ENCODE peak calls at places on chromosome X, in six cellular contexts. X is HFFc6, Y is MM.1S, T is neural crest cell, H is GM23338, M is GM20000. P is an unnamed sample.

GRCh38 chrX:132375941-132376340 is 112.9 kb downstream of the MBNL3 start:
- DNase-seq in X (no peak), Y (peak), T (no peak), H (peak), M (no peak), P (no peak)

GRCh38 chrX:1598021-1598875 is 6.8 kb downstream of the AKAP17A start:
- DNase-seq in X (no peak), Y (no peak), T (no peak), H (no peak), M (peak), P (peak)

GRCh38 chrX:46208225-46208854 is 336.9 kb downstream of the ZNF674 start:
- DNase-seq in X (peak), Y (peak), T (no peak), H (no peak), M (no peak), P (no peak)

GRCh38 chrX:21606037-21606436 is 52.1 kb downstream of the KLHL34 start:
- DNase-seq in X (no peak), Y (no peak), T (no peak), H (no peak), M (no peak), P (no peak)

GRCh38 chrX:110541266-110541665 is 182.6 kb downstream of the RTL9 start:
- DNase-seq in X (peak), Y (no peak), T (no peak), H (no peak), M (no peak), P (no peak)

GRCh38 chrX:50691820-50692219 is 122.2 kb downstream of the SHROOM4 start:
- DNase-seq in X (peak), Y (peak), T (peak), H (peak), M (peak), P (peak)

GRCh38 chrX:87160435-87161010 is 357.1 kb upstream of the KLHL4 start:
- DNase-seq in X (no peak), Y (no peak), T (no peak), H (peak), M (no peak), P (no peak)

GRCh38 chrX:39703307-39703706 is 394.5 kb downstream of the BCOR start:
- DNase-seq in X (no peak), Y (no peak), T (no peak), H (no peak), M (no peak), P (no peak)

GRCh38 chrX:150362599-150363481 is at the start of gene MAMLD1:
- DNase-seq in X (peak), Y (peak), T (peak), H (peak), M (no peak), P (peak)

GRCh38 chrX:11619426-11619825 is 46.3 kb downstream of the ARHGAP6 start:
- DNase-seq in X (no peak), Y (no peak), T (no peak), H (no peak), M (no peak), P (no peak)

GRCh38 chrX:5748751-5749150 is 479.9 kb downstream of the NLGN4X start:
- DNase-seq in X (no peak), Y (no peak), T (no peak), H (no peak), M (no peak), P (no peak)

GRCh38 chrX:6149231-6149870 is 79.3 kb downstream of the NLGN4X start:
- DNase-seq in X (no peak), Y (no peak), T (no peak), H (no peak), M (no peak), P (no peak)

GRCh38 chrX:154827624-154828408 is 6.6 kb downstream of the SMIM9 start:
- DNase-seq in X (no peak), Y (peak), T (no peak), H (no peak), M (peak), P (peak)

GRCh38 chrX:38717871-38718270 is 83.4 kb upstream of the MID1IP1 start:
- DNase-seq in X (peak), Y (peak), T (no peak), H (peak), M (peak), P (peak)

GRCh38 chrX:48035891-48036290 is 29.1 kb downstream of the SPACA5 start:
- DNase-seq in X (no peak), Y (no peak), T (no peak), H (no peak), M (no peak), P (no peak)

GRCh38 chrX:148874621-148875020 is 374.2 kb downstream of the AFF2 start:
- DNase-seq in X (no peak), Y (no peak), T (no peak), H (no peak), M (no peak), P (no peak)

GRCh38 chrX:826448-826847 is 195.9 kb downstream of the SHOX start:
- DNase-seq in X (peak), Y (no peak), T (no peak), H (no peak), M (no peak), P (no peak)

GRCh38 chrX:9899640-9900075 is 67.5 kb upstream of the CLDN34 start:
- DNase-seq in X (peak), Y (no peak), T (peak), H (no peak), M (no peak), P (peak)

GRCh38 chrX:68508799-68509198 is 9.9 kb downstream of the YIPF6 start:
- DNase-seq in X (peak), Y (no peak), T (no peak), H (peak), M (no peak), P (no peak)

GRCh38 chrX:12954981-12955380 is 19.9 kb upstream of the TMSB4X start:
- DNase-seq in X (no peak), Y (no peak), T (no peak), H (no peak), M (no peak), P (no peak)

GRCh38 chrX:77628294-77629025 is 157.6 kb downstream of the ATRX start:
- DNase-seq in X (no peak), Y (peak), T (no peak), H (no peak), M (no peak), P (no peak)

GRCh38 chrX:105126201-105126600 is 94.3 kb downstream of the TEX13A start:
- DNase-seq in X (no peak), Y (no peak), T (no peak), H (no peak), M (no peak), P (no peak)

GRCh38 chrX:129323115-129323514 is 200.2 kb downstream of the SMARCA1 start:
- DNase-seq in X (no peak), Y (no peak), T (no peak), H (no peak), M (no peak), P (no peak)

GRCh38 chrX:7941390-7942042 is 14.3 kb upstream of the PNPLA4 start:
- DNase-seq in X (no peak), Y (no peak), T (no peak), H (peak), M (no peak), P (no peak)

GRCh38 chrX:10010686-10011085 is 43.5 kb downstream of the CLDN34 start:
- DNase-seq in X (peak), Y (no peak), T (no peak), H (no peak), M (no peak), P (no peak)

GRCh38 chrX:66872771-66873170 is 233.9 kb upstream of the EDA2R start:
- DNase-seq in X (no peak), Y (no peak), T (no peak), H (no peak), M (no peak), P (no peak)

GRCh38 chrX:40855411-40855810 is 120.1 kb upstream of the MED14 start:
- DNase-seq in X (peak), Y (no peak), T (no peak), H (no peak), M (no peak), P (no peak)

GRCh38 chrX:123899701-123900100 is 39.8 kb downstream of the XIAP start:
- DNase-seq in X (peak), Y (no peak), T (no peak), H (no peak), M (no peak), P (no peak)

GRCh38 chrX:148929686-148930085 is 429.3 kb downstream of the AFF2 start:
- DNase-seq in X (no peak), Y (no peak), T (no peak), H (no peak), M (no peak), P (no peak)

GRCh38 chrX:276588-277171 is 4.5 kb upstream of the PLCXD1 start:
- DNase-seq in X (peak), Y (no peak), T (no peak), H (no peak), M (peak), P (peak)

DNA sequence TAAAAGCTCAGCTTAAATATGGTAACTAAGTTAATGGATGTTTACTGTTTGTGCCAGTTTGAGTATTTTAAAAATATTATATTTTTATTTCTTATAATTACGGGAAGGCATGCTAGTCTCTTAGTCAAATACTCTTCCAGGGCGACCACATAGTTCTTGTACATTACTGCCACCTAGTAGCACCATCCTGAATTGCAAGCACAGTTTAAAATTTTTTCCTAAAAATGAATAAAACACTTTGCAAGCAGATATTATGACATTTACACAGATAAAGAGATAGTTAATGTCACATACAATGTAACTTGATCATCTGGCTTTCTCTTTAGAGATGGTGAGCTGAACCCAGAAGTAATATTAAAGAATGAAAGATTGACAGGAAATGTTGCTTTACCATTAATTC is 11.5 kb downstream of the NDP start:
- DNase-seq in X (no peak), Y (peak), T (no peak), H (no peak), M (no peak), P (no peak)
- TF ChIP-seq CTCF in X (peak), Y (peak), T (peak), H (peak), M (no peak), P (no peak)

GRCh38 chrX:15128838-15129237 is 141.0 kb downstream of the ASB9 start:
- DNase-seq in X (no peak), Y (no peak), T (no peak), H (no peak), M (no peak), P (no peak)

GRCh38 chrX:15129412-15129811 is 140.5 kb downstream of the ASB9 start:
- DNase-seq in X (no peak), Y (no peak), T (no peak), H (no peak), M (no peak), P (no peak)

GRCh38 chrX:15127010-15127409 is 142.9 kb downstream of the ASB9 start:
- DNase-seq in X (no peak), Y (no peak), T (no peak), H (no peak), M (no peak), P (no peak)
- TF ChIP-seq CTCF in X (peak), Y (no peak), T (no peak), H (no peak), M (no peak), P (no peak)

DNA sequence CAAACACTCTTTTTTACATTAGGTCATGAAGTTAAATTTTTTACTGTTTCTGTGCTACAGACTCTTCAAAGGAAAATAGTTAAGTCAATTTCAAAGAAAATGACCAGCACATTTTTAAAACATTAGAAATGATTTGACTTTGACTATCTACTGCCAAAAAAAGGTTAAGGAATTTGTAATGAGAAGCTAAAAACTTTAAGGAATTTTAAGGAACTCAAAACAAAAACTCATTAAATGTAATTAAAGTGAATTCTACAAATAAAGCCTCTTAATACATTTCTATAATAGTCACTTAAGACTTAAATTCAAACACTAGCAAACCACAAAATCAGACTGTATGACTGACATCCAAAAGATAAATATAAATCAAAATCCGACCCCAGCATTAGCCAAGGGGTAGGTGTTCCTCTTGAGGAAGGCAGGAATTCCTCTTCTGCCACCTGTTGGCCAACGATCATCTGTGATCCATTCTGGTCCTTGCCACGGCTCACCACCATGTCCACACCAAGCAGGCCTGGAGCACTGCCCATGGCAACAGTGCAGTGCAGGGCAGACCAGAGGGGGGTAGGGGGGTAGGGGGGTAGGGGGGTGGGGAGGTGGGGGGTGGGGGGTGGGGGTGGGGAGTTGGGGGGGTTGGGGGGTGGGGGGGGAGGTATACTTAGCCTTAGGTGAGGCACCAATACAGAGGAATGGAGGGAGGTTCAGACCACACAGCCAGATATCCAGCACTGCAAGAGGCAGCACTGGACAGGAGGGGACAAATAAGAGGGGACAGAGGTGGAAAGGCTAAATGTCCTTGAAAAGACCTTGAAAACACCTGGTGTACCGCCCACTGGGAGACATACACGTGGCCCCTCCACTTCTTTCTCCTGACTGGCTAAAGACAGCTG is 287.4 kb downstream of the CHIC1 start:
- DNase-seq in X (no peak), Y (peak), T (no peak), H (peak), M (peak), P (peak)
- TF ChIP-seq CTCF in X (peak), Y (peak), T (peak), H (peak), M (no peak), P (peak)

GRCh38 chrX:151715735-151716134 is at the start of gene FATE1:
- DNase-seq in X (no peak), Y (no peak), T (no peak), H (no peak), M (no peak), P (no peak)

GRCh38 chrX:151712253-151712652 is 3.6 kb upstream of the FATE1 start:
- DNase-seq in X (no peak), Y (no peak), T (no peak), H (no peak), M (no peak), P (no peak)

GRCh38 chrX:151714367-151714766 is 1.5 kb upstream of the FATE1 start:
- DNase-seq in X (no peak), Y (no peak), T (no peak), H (peak), M (no peak), P (no peak)

GRCh38 chrX:151711787-151712186 is 4.0 kb upstream of the FATE1 start:
- DNase-seq in X (no peak), Y (no peak), T (no peak), H (peak), M (no peak), P (no peak)

DNA sequence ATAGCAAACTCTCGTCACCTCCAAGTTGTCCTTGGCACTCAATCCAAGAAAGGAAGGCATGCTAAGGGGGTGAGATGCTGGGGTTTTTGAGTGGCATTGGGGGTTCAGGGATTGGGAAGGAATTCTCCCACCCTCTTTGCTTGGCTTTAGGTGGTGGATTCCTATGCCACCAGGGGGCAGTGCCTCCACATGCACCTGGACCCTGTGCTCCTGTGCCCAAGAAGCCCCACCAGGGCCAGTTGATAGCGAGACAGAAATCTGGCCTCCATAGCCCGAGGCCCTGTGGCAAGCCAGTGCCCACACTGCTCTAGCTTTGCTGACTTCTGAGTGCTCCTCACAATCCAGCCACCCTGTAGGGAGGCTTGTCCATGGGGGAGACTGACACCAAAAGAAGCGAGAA is 2.0 kb upstream of the FATE1 start:
- DNase-seq in X (no peak), Y (peak), T (peak), H (peak), M (peak), P (peak)
- TF ChIP-seq CTCF in X (peak), Y (peak), T (peak), H (peak), M (peak), P (peak)

GRCh38 chrX:140701480-140701879 is 8.1 kb upstream of the LINC00632 start:
- DNase-seq in X (no peak), Y (peak), T (no peak), H (peak), M (no peak), P (no peak)
- TF ChIP-seq CTCF in X (peak), Y (peak), T (peak), H (peak), M (no peak), P (peak)